ENCODE peak calls at places on chromosomes 16 and 17, in seven cellular contexts. One of them, this sample, is unnamed.

GRCh38 chr16:3023669-3024478 is at the start of the genes HCFC1R1 and THOC6:
- DNase-seq in mammary epithelial cell: peak; percentile 98
- DNase-seq in neuronal stem cell: peak; percentile 97
- DNase-seq in effector memory CD8-positive, alpha-beta T cell: peak; percentile 95
- DNase-seq in activated naive CD4-positive, alpha-beta T cell: peak; percentile 91
- DNase-seq in NCI-H2171 treated with DMSO at 0.1 percent for 48 hours: peak; percentile 98
- DNase-seq in right cardiac atrium: peak; percentile 98
- DNase-seq in this sample: peak; percentile 92

GRCh38 chr16:29922326-29922725 is 3.7 kb downstream of the KCTD13 start:
- DNase-seq in NCI-H2171 treated with DMSO at 0.1 percent for 48 hours: no peak
- DNase-seq in neuronal stem cell: no peak
- DNase-seq in mammary epithelial cell: no peak
- DNase-seq in right cardiac atrium: no peak
- DNase-seq in effector memory CD8-positive, alpha-beta T cell: no peak
- DNase-seq in activated naive CD4-positive, alpha-beta T cell: no peak
- DNase-seq in this sample: no peak

GRCh38 chr17:62963296-62963695 is 2.7 kb upstream of the TANC2 start:
- DNase-seq in mammary epithelial cell: peak; percentile 67
- DNase-seq in effector memory CD8-positive, alpha-beta T cell: no peak
- DNase-seq in NCI-H2171 treated with DMSO at 0.1 percent for 48 hours: no peak
- DNase-seq in neuronal stem cell: no peak
- DNase-seq in right cardiac atrium: no peak
- DNase-seq in activated naive CD4-positive, alpha-beta T cell: no peak
- DNase-seq in this sample: no peak

GRCh38 chr17:58289869-58290268 is 9.1 kb upstream of the MPO start:
- DNase-seq in NCI-H2171 treated with DMSO at 0.1 percent for 48 hours: peak; percentile 76
- DNase-seq in activated naive CD4-positive, alpha-beta T cell: no peak
- DNase-seq in right cardiac atrium: no peak
- DNase-seq in mammary epithelial cell: no peak
- DNase-seq in effector memory CD8-positive, alpha-beta T cell: no peak
- DNase-seq in neuronal stem cell: no peak
- DNase-seq in this sample: no peak

GRCh38 chr16:87964049-87964448 is 12.8 kb downstream of the BANP start:
- DNase-seq in mammary epithelial cell: no peak
- DNase-seq in NCI-H2171 treated with DMSO at 0.1 percent for 48 hours: no peak
- DNase-seq in right cardiac atrium: no peak
- DNase-seq in activated naive CD4-positive, alpha-beta T cell: no peak
- DNase-seq in effector memory CD8-positive, alpha-beta T cell: no peak
- DNase-seq in neuronal stem cell: no peak
- DNase-seq in this sample: no peak

GRCh38 chr16:50667497-50668367 is 13.4 kb downstream of the SNX20 start:
- DNase-seq in NCI-H2171 treated with DMSO at 0.1 percent for 48 hours: no peak
- DNase-seq in effector memory CD8-positive, alpha-beta T cell: no peak
- DNase-seq in activated naive CD4-positive, alpha-beta T cell: no peak
- DNase-seq in mammary epithelial cell: no peak
- DNase-seq in right cardiac atrium: no peak
- DNase-seq in neuronal stem cell: no peak
- DNase-seq in this sample: no peak

GRCh38 chr16:52785653-52786052 is 238.7 kb upstream of the TOX3 start:
- DNase-seq in effector memory CD8-positive, alpha-beta T cell: no peak
- DNase-seq in mammary epithelial cell: no peak
- DNase-seq in neuronal stem cell: no peak
- DNase-seq in right cardiac atrium: no peak
- DNase-seq in NCI-H2171 treated with DMSO at 0.1 percent for 48 hours: no peak
- DNase-seq in activated naive CD4-positive, alpha-beta T cell: no peak
- DNase-seq in this sample: no peak

GRCh38 chr16:64910351-64910750 is 211.5 kb downstream of the CDH11 start:
- DNase-seq in right cardiac atrium: peak; percentile 62
- DNase-seq in NCI-H2171 treated with DMSO at 0.1 percent for 48 hours: peak; percentile 90
- DNase-seq in mammary epithelial cell: no peak
- DNase-seq in neuronal stem cell: no peak
- DNase-seq in effector memory CD8-positive, alpha-beta T cell: no peak
- DNase-seq in activated naive CD4-positive, alpha-beta T cell: no peak
- DNase-seq in this sample: no peak

GRCh38 chr16:78237856-78238255 is 138.4 kb downstream of the WWOX start:
- DNase-seq in activated naive CD4-positive, alpha-beta T cell: no peak
- DNase-seq in right cardiac atrium: no peak
- DNase-seq in neuronal stem cell: no peak
- DNase-seq in mammary epithelial cell: no peak
- DNase-seq in NCI-H2171 treated with DMSO at 0.1 percent for 48 hours: no peak
- DNase-seq in effector memory CD8-positive, alpha-beta T cell: no peak
- DNase-seq in this sample: no peak

GRCh38 chr16:69240336-69240735 is 53.4 kb downstream of the SNTB2 start:
- DNase-seq in mammary epithelial cell: no peak
- DNase-seq in effector memory CD8-positive, alpha-beta T cell: no peak
- DNase-seq in activated naive CD4-positive, alpha-beta T cell: no peak
- DNase-seq in right cardiac atrium: no peak
- DNase-seq in NCI-H2171 treated with DMSO at 0.1 percent for 48 hours: no peak
- DNase-seq in neuronal stem cell: no peak
- DNase-seq in this sample: no peak

GRCh38 chr16:86505899-86506864 is 4.1 kb upstream of the FOXF1 start:
- DNase-seq in NCI-H2171 treated with DMSO at 0.1 percent for 48 hours: no peak
- DNase-seq in neuronal stem cell: peak; percentile 14
- DNase-seq in activated naive CD4-positive, alpha-beta T cell: no peak
- DNase-seq in mammary epithelial cell: no peak
- DNase-seq in effector memory CD8-positive, alpha-beta T cell: no peak
- DNase-seq in right cardiac atrium: no peak
- DNase-seq in this sample: no peak

GRCh38 chr16:68040506-68041288 is 17.6 kb downstream of the DUS2 start:
- DNase-seq in right cardiac atrium: peak; percentile 91
- DNase-seq in activated naive CD4-positive, alpha-beta T cell: peak; percentile 88
- DNase-seq in effector memory CD8-positive, alpha-beta T cell: peak; percentile 89
- DNase-seq in NCI-H2171 treated with DMSO at 0.1 percent for 48 hours: peak; percentile 50
- DNase-seq in mammary epithelial cell: peak; percentile 54
- DNase-seq in neuronal stem cell: peak; percentile 63
- DNase-seq in this sample: peak; percentile 70

GRCh38 chr17:39178516-39178915 is 12.6 kb upstream of the ARL5C start:
- DNase-seq in activated naive CD4-positive, alpha-beta T cell: no peak
- DNase-seq in right cardiac atrium: no peak
- DNase-seq in neuronal stem cell: no peak
- DNase-seq in mammary epithelial cell: peak; percentile 67
- DNase-seq in NCI-H2171 treated with DMSO at 0.1 percent for 48 hours: no peak
- DNase-seq in effector memory CD8-positive, alpha-beta T cell: no peak
- DNase-seq in this sample: no peak

GRCh38 chr16:78742501-78743283 is 643.2 kb downstream of the WWOX start:
- DNase-seq in neuronal stem cell: no peak
- DNase-seq in NCI-H2171 treated with DMSO at 0.1 percent for 48 hours: no peak
- DNase-seq in right cardiac atrium: no peak
- DNase-seq in activated naive CD4-positive, alpha-beta T cell: no peak
- DNase-seq in mammary epithelial cell: no peak
- DNase-seq in effector memory CD8-positive, alpha-beta T cell: peak; percentile 75
- DNase-seq in this sample: peak; percentile 54

GRCh38 chr16:28846933-28847273 is 755 bp upstream of the TUFM start:
- DNase-seq in activated naive CD4-positive, alpha-beta T cell: no peak
- DNase-seq in neuronal stem cell: no peak
- DNase-seq in NCI-H2171 treated with DMSO at 0.1 percent for 48 hours: no peak
- DNase-seq in effector memory CD8-positive, alpha-beta T cell: no peak
- DNase-seq in right cardiac atrium: peak; percentile 53
- DNase-seq in mammary epithelial cell: no peak
- DNase-seq in this sample: no peak

GRCh38 chr16:87669672-87670071 is 67.4 kb downstream of the JPH3 start:
- DNase-seq in activated naive CD4-positive, alpha-beta T cell: no peak
- DNase-seq in mammary epithelial cell: no peak
- DNase-seq in neuronal stem cell: no peak
- DNase-seq in right cardiac atrium: no peak
- DNase-seq in NCI-H2171 treated with DMSO at 0.1 percent for 48 hours: no peak
- DNase-seq in effector memory CD8-positive, alpha-beta T cell: no peak
- DNase-seq in this sample: no peak

GRCh38 chr16:89443727-89444084 is 46.7 kb downstream of the ANKRD11 start:
- DNase-seq in right cardiac atrium: peak; percentile 68
- DNase-seq in activated naive CD4-positive, alpha-beta T cell: no peak
- DNase-seq in effector memory CD8-positive, alpha-beta T cell: no peak
- DNase-seq in neuronal stem cell: no peak
- DNase-seq in NCI-H2171 treated with DMSO at 0.1 percent for 48 hours: no peak
- DNase-seq in mammary epithelial cell: no peak
- DNase-seq in this sample: no peak

GRCh38 chr16:2515180-2515803 is 1.5 kb downstream of the ATP6V0C start:
- DNase-seq in right cardiac atrium: peak; percentile 53
- DNase-seq in mammary epithelial cell: no peak
- DNase-seq in neuronal stem cell: no peak
- DNase-seq in activated naive CD4-positive, alpha-beta T cell: no peak
- DNase-seq in effector memory CD8-positive, alpha-beta T cell: no peak
- DNase-seq in NCI-H2171 treated with DMSO at 0.1 percent for 48 hours: no peak
- DNase-seq in this sample: no peak

GRCh38 chr17:7356072-7356549 is 1.2 kb downstream of the TMEM95 start:
- DNase-seq in activated naive CD4-positive, alpha-beta T cell: peak; percentile 68
- DNase-seq in neuronal stem cell: peak; percentile 76
- DNase-seq in right cardiac atrium: peak; percentile 93
- DNase-seq in effector memory CD8-positive, alpha-beta T cell: peak; percentile 82
- DNase-seq in NCI-H2171 treated with DMSO at 0.1 percent for 48 hours: no peak
- DNase-seq in mammary epithelial cell: peak; percentile 72
- DNase-seq in this sample: peak; percentile 83

GRCh38 chr17:76485569-76485968 is 15.7 kb downstream of the RHBDF2 start:
- DNase-seq in neuronal stem cell: no peak
- DNase-seq in activated naive CD4-positive, alpha-beta T cell: no peak
- DNase-seq in right cardiac atrium: no peak
- DNase-seq in NCI-H2171 treated with DMSO at 0.1 percent for 48 hours: no peak
- DNase-seq in effector memory CD8-positive, alpha-beta T cell: no peak
- DNase-seq in mammary epithelial cell: peak; percentile 25
- DNase-seq in this sample: no peak

GRCh38 chr17:65495255-65496060 is 66.0 kb downstream of the AXIN2 start:
- DNase-seq in activated naive CD4-positive, alpha-beta T cell: no peak
- DNase-seq in effector memory CD8-positive, alpha-beta T cell: no peak
- DNase-seq in NCI-H2171 treated with DMSO at 0.1 percent for 48 hours: peak; percentile 60
- DNase-seq in mammary epithelial cell: no peak
- DNase-seq in neuronal stem cell: peak; percentile 61
- DNase-seq in right cardiac atrium: no peak
- DNase-seq in this sample: no peak

GRCh38 chr17:39152134-39152884 is 872 bp upstream of the PLXDC1 start:
- DNase-seq in NCI-H2171 treated with DMSO at 0.1 percent for 48 hours: peak; percentile 95
- DNase-seq in right cardiac atrium: peak; percentile 65
- DNase-seq in effector memory CD8-positive, alpha-beta T cell: peak; percentile 32
- DNase-seq in mammary epithelial cell: no peak
- DNase-seq in neuronal stem cell: peak; percentile 37
- DNase-seq in activated naive CD4-positive, alpha-beta T cell: no peak
- DNase-seq in this sample: no peak

GRCh38 chr17:31594416-31594815 is 202.9 kb downstream of the RAB11FIP4 start:
- DNase-seq in effector memory CD8-positive, alpha-beta T cell: no peak
- DNase-seq in NCI-H2171 treated with DMSO at 0.1 percent for 48 hours: no peak
- DNase-seq in right cardiac atrium: no peak
- DNase-seq in activated naive CD4-positive, alpha-beta T cell: no peak
- DNase-seq in mammary epithelial cell: no peak
- DNase-seq in neuronal stem cell: no peak
- DNase-seq in this sample: no peak

GRCh38 chr16:58649707-58650106 is 20.1 kb upstream of the CNOT1 start:
- DNase-seq in effector memory CD8-positive, alpha-beta T cell: no peak
- DNase-seq in mammary epithelial cell: no peak
- DNase-seq in right cardiac atrium: no peak
- DNase-seq in activated naive CD4-positive, alpha-beta T cell: no peak
- DNase-seq in neuronal stem cell: no peak
- DNase-seq in NCI-H2171 treated with DMSO at 0.1 percent for 48 hours: no peak
- DNase-seq in this sample: no peak

GRCh38 chr16:4285167-4285566 is 12.3 kb upstream of the TFAP4 start:
- DNase-seq in activated naive CD4-positive, alpha-beta T cell: no peak
- DNase-seq in right cardiac atrium: no peak
- DNase-seq in effector memory CD8-positive, alpha-beta T cell: no peak
- DNase-seq in NCI-H2171 treated with DMSO at 0.1 percent for 48 hours: no peak
- DNase-seq in mammary epithelial cell: no peak
- DNase-seq in neuronal stem cell: no peak
- DNase-seq in this sample: no peak

GRCh38 chr16:11669380-11670146 is 1.3 kb downstream of the SNN start:
- DNase-seq in mammary epithelial cell: no peak
- DNase-seq in NCI-H2171 treated with DMSO at 0.1 percent for 48 hours: no peak
- DNase-seq in right cardiac atrium: peak; percentile 86
- DNase-seq in activated naive CD4-positive, alpha-beta T cell: no peak
- DNase-seq in neuronal stem cell: no peak
- DNase-seq in effector memory CD8-positive, alpha-beta T cell: no peak
- DNase-seq in this sample: no peak

GRCh38 chr16:66293207-66293735 is 73.2 kb upstream of the CDH5 start:
- DNase-seq in right cardiac atrium: no peak
- DNase-seq in neuronal stem cell: no peak
- DNase-seq in mammary epithelial cell: no peak
- DNase-seq in effector memory CD8-positive, alpha-beta T cell: no peak
- DNase-seq in activated naive CD4-positive, alpha-beta T cell: no peak
- DNase-seq in NCI-H2171 treated with DMSO at 0.1 percent for 48 hours: no peak
- DNase-seq in this sample: no peak

GRCh38 chr17:13600475-13601316 is 1.0 kb downstream of the HS3ST3A1 start:
- DNase-seq in activated naive CD4-positive, alpha-beta T cell: no peak
- DNase-seq in NCI-H2171 treated with DMSO at 0.1 percent for 48 hours: no peak
- DNase-seq in right cardiac atrium: peak; percentile 61
- DNase-seq in neuronal stem cell: peak; percentile 43
- DNase-seq in effector memory CD8-positive, alpha-beta T cell: no peak
- DNase-seq in mammary epithelial cell: no peak
- DNase-seq in this sample: no peak

GRCh38 chr17:18111330-18111971 is 2.9 kb downstream of the MYO15A start:
- DNase-seq in NCI-H2171 treated with DMSO at 0.1 percent for 48 hours: no peak
- DNase-seq in mammary epithelial cell: no peak
- DNase-seq in activated naive CD4-positive, alpha-beta T cell: no peak
- DNase-seq in neuronal stem cell: no peak
- DNase-seq in effector memory CD8-positive, alpha-beta T cell: no peak
- DNase-seq in right cardiac atrium: no peak
- DNase-seq in this sample: no peak

GRCh38 chr17:82367724-82368524 is 3.6 kb upstream of the UTS2R start:
- DNase-seq in neuronal stem cell: no peak
- DNase-seq in mammary epithelial cell: no peak
- DNase-seq in right cardiac atrium: no peak
- DNase-seq in NCI-H2171 treated with DMSO at 0.1 percent for 48 hours: peak; percentile 61
- DNase-seq in effector memory CD8-positive, alpha-beta T cell: no peak
- DNase-seq in activated naive CD4-positive, alpha-beta T cell: no peak
- DNase-seq in this sample: no peak

GRCh38 chr16:73122604-73123386 is 74.9 kb upstream of the ZFHX3 start:
- DNase-seq in NCI-H2171 treated with DMSO at 0.1 percent for 48 hours: no peak
- DNase-seq in right cardiac atrium: peak; percentile 82
- DNase-seq in activated naive CD4-positive, alpha-beta T cell: no peak
- DNase-seq in effector memory CD8-positive, alpha-beta T cell: no peak
- DNase-seq in neuronal stem cell: no peak
- DNase-seq in mammary epithelial cell: no peak
- DNase-seq in this sample: no peak

GRCh38 chr16:721765-722481 is 977 bp downstream of the ANTKMT start:
- DNase-seq in NCI-H2171 treated with DMSO at 0.1 percent for 48 hours: no peak
- DNase-seq in effector memory CD8-positive, alpha-beta T cell: no peak
- DNase-seq in mammary epithelial cell: no peak
- DNase-seq in activated naive CD4-positive, alpha-beta T cell: no peak
- DNase-seq in neuronal stem cell: no peak
- DNase-seq in right cardiac atrium: peak; percentile 65
- DNase-seq in this sample: no peak

GRCh38 chr16:68563631-68564366 is 24.7 kb downstream of the ZFP90 start:
- DNase-seq in right cardiac atrium: no peak
- DNase-seq in mammary epithelial cell: no peak
- DNase-seq in activated naive CD4-positive, alpha-beta T cell: no peak
- DNase-seq in NCI-H2171 treated with DMSO at 0.1 percent for 48 hours: no peak
- DNase-seq in effector memory CD8-positive, alpha-beta T cell: no peak
- DNase-seq in neuronal stem cell: no peak
- DNase-seq in this sample: no peak

GRCh38 chr16:80323187-80323807 is 217.5 kb upstream of the DYNLRB2 start:
- DNase-seq in right cardiac atrium: no peak
- DNase-seq in activated naive CD4-positive, alpha-beta T cell: no peak
- DNase-seq in effector memory CD8-positive, alpha-beta T cell: no peak
- DNase-seq in mammary epithelial cell: no peak
- DNase-seq in NCI-H2171 treated with DMSO at 0.1 percent for 48 hours: no peak
- DNase-seq in neuronal stem cell: peak; percentile 11
- DNase-seq in this sample: no peak

GRCh38 chr17:20280051-20280450 is 187.3 kb downstream of the LGALS9B start:
- DNase-seq in mammary epithelial cell: no peak
- DNase-seq in NCI-H2171 treated with DMSO at 0.1 percent for 48 hours: no peak
- DNase-seq in neuronal stem cell: no peak
- DNase-seq in effector memory CD8-positive, alpha-beta T cell: no peak
- DNase-seq in right cardiac atrium: no peak
- DNase-seq in activated naive CD4-positive, alpha-beta T cell: no peak
- DNase-seq in this sample: no peak

GRCh38 chr16:72400257-72401078 is 228.5 kb upstream of the PMFBP1 start:
- DNase-seq in effector memory CD8-positive, alpha-beta T cell: peak; percentile 3
- DNase-seq in NCI-H2171 treated with DMSO at 0.1 percent for 48 hours: peak; percentile 79
- DNase-seq in activated naive CD4-positive, alpha-beta T cell: no peak
- DNase-seq in mammary epithelial cell: peak; percentile 28
- DNase-seq in neuronal stem cell: peak; percentile 57
- DNase-seq in right cardiac atrium: no peak
- DNase-seq in this sample: peak; percentile 21

GRCh38 chr17:19538095-19539039 is 4.7 kb downstream of the SLC47A1 start:
- DNase-seq in mammary epithelial cell: no peak
- DNase-seq in NCI-H2171 treated with DMSO at 0.1 percent for 48 hours: peak; percentile 98
- DNase-seq in right cardiac atrium: no peak
- DNase-seq in effector memory CD8-positive, alpha-beta T cell: no peak
- DNase-seq in neuronal stem cell: no peak
- DNase-seq in activated naive CD4-positive, alpha-beta T cell: no peak
- DNase-seq in this sample: no peak

GRCh38 chr16:85301171-85301690 is 189.0 kb upstream of the CIBAR2 start:
- DNase-seq in NCI-H2171 treated with DMSO at 0.1 percent for 48 hours: peak; percentile 89
- DNase-seq in effector memory CD8-positive, alpha-beta T cell: no peak
- DNase-seq in activated naive CD4-positive, alpha-beta T cell: no peak
- DNase-seq in right cardiac atrium: no peak
- DNase-seq in neuronal stem cell: no peak
- DNase-seq in mammary epithelial cell: no peak
- DNase-seq in this sample: no peak